ENCODE peak calls at places on chromosomes 16 and 17, in four cellular contexts. V is Peyer's patch, G is ovary, N is IMR-90. M is an unnamed sample.

GRCh38 chr17:58238147-58238634 is at the start of gene LPO:
- DNase-seq in V (no peak), N (no peak), G (no peak), M (no peak)

GRCh38 chr16:75733305-75734141 is 7.2 kb upstream of the CPHXL start:
- DNase-seq in V (no peak), N (peak), G (peak), M (peak)

GRCh38 chr17:41511130-41511529 is 5.7 kb upstream of the KRT13 start:
- DNase-seq in V (no peak), G (no peak), N (no peak), M (no peak)

GRCh38 chr16:80604600-80605355 is 64.0 kb downstream of the DYNLRB2 start:
- DNase-seq in N (no peak), G (no peak), V (no peak), M (no peak)

GRCh38 chr17:72266099-72266852 is 145.5 kb downstream of the SOX9 start:
- DNase-seq in V (no peak), N (no peak), G (no peak), M (no peak)

GRCh38 chr16:58022601-58023371 is 2.8 kb upstream of the MMP15 start:
- DNase-seq in N (peak), G (peak), V (no peak), M (peak)

GRCh38 chr16:54411555-54411954 is 125.0 kb upstream of the IRX3 start:
- DNase-seq in G (no peak), V (no peak), N (no peak), M (peak)

GRCh38 chr17:1412185-1413110 is 12.4 kb upstream of the YWHAE start:
- DNase-seq in N (no peak), G (no peak), V (no peak), M (peak)

GRCh38 chr16:54930034-54930938 is at the start of gene IRX5:
- DNase-seq in G (peak), V (peak), N (peak), M (peak)

GRCh38 chr16:20114356-20114755 is 40.7 kb upstream of the GPR139 start:
- DNase-seq in G (no peak), N (no peak), V (no peak), M (no peak)

GRCh38 chr17:41619162-41619933 is 5.0 kb downstream of the KRT17 start:
- DNase-seq in V (no peak), N (no peak), G (no peak), M (no peak)

GRCh38 chr16:22262460-22262859 is 34.7 kb upstream of the POLR3E start:
- DNase-seq in N (peak), G (no peak), V (no peak), M (no peak)

GRCh38 chr16:12600536-12601256 is 203.0 kb downstream of the CPPED1 start:
- DNase-seq in N (no peak), G (no peak), V (no peak), M (no peak)

GRCh38 chr16:29653436-29653835 is 9.6 kb upstream of the SPN start:
- DNase-seq in V (peak), G (no peak), N (no peak), M (no peak)

GRCh38 chr17:15392326-15392739 is 50.9 kb upstream of the TEKT3 start:
- DNase-seq in N (peak), V (no peak), G (no peak), M (no peak)

GRCh38 chr17:2954898-2955445 is 108.4 kb downstream of the OR1D5 start:
- DNase-seq in N (peak), V (no peak), G (no peak), M (no peak)

GRCh38 chr17:36686123-36686669 is 84.8 kb downstream of the MRM1 start:
- DNase-seq in N (no peak), V (no peak), G (no peak), M (no peak)

GRCh38 chr17:75151893-75152292 is 2.4 kb downstream of the JPT1 start:
- DNase-seq in G (no peak), V (peak), N (peak), M (no peak)

GRCh38 chr17:74453665-74454196 is 12.7 kb upstream of the CD300A start:
- DNase-seq in N (no peak), V (peak), G (no peak), M (no peak)

GRCh38 chr16:21997693-21998480 is 3.0 kb downstream of the PDZD9 start:
- DNase-seq in V (no peak), N (no peak), G (no peak), M (no peak)

GRCh38 chr17:30920282-30920681 is 1.5 kb upstream of the ADAP2 start:
- DNase-seq in V (no peak), G (no peak), N (peak), M (no peak)
- TF ChIP-seq CTCF in V (no peak), G (no peak), N (no peak), M (no peak)

GRCh38 chr16:426115-426905 is 861 bp downstream of the RAB11FIP3 start:
- DNase-seq in V (no peak), G (no peak), N (no peak), M (peak)

GRCh38 chr16:427295-427694 is 1.8 kb downstream of the RAB11FIP3 start:
- DNase-seq in G (no peak), V (no peak), N (no peak), M (no peak)

GRCh38 chr16:425740-426114 is 278 bp downstream of the RAB11FIP3 start:
- DNase-seq in N (no peak), G (no peak), V (no peak), M (no peak)

GRCh38 chr16:426906-427249 is 1.4 kb downstream of the RAB11FIP3 start:
- DNase-seq in N (no peak), G (no peak), V (no peak), M (no peak)

DNA sequence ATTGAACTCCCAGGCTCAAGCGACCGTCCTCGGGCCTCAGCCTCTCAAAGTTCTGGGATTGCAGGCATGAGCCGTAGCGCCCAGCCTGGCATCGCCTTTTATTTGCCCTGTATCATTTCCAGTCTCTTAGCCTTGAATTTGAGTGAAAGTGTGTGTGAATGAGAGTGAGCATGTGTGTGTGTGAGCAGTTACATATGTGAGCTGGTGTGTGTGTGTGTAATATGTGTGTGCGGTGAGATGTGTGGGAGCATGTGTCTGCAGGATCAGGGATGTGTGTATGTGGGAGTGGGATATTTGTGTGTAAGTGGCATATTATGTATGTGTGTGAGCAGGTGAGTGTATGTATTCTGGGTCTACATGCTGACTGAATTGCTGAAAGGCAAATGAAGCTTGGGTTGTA is 5.5 kb downstream of the RAB11FIP3 start:
- DNase-seq in G (no peak), N (no peak), V (no peak), M (no peak)
- TF ChIP-seq POLR2A in G (no peak), N (no peak), V (no peak), M (no peak)

GRCh38 chr17:43995150-43995471 is 9.3 kb upstream of the NAGS start:
- DNase-seq in N (no peak), V (no peak), G (no peak), M (no peak)
- TF ChIP-seq CTCF in N (no peak), V (no peak), G (no peak), M (no peak)

DNA sequence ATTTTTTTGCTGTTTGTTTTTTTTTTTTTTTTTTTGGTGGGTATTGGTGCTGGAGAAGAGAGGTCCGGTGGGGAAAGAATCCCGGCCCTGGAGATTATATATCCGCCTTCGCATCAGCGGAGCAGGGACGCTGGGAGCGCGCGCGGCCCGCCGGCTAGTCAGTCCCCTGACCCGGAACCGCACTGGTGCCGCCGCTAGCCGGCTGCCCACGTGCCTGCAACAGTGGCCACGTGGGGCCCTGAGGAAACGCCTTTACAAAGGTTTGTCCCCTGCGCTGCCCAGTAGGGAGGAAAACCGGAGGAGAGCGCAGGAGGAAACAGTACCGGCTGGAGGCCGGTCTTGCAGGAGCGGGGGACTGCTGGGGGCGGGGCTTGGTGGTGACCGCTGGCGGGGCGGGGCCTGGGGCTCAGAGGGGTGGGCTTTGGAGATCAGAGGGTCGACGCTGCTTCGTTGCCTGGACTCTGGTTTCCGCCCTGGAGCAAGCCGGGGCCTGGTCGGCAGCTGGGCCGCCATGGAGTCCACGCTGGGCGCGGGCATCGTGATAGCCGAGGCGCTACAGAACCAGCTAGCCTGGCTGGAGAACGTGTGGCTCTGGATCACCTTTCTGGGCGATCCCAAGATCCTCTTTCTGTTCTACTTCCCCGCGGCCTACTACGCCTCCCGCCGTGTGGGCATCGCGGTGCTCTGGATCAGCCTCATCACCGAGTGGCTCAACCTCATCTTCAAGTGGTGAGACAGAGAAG is at the start of gene G6PC3:
- DNase-seq in V (peak), N (peak), G (peak), M (peak)
- TF ChIP-seq POLR2A in V (peak), N (peak), G (peak), M (no peak)

GRCh38 chr17:83175551-83176271 is 96.3 kb downstream of the METRNL start:
- DNase-seq in V (peak), N (no peak), G (no peak), M (no peak)

GRCh38 chr17:83173180-83173996 is 94.0 kb downstream of the METRNL start:
- DNase-seq in V (no peak), N (no peak), G (peak), M (no peak)

GRCh38 chr17:83176272-83176955 is 97.0 kb downstream of the METRNL start:
- DNase-seq in G (no peak), V (peak), N (no peak), M (no peak)

GRCh38 chr17:83173997-83174858 is 94.8 kb downstream of the METRNL start:
- DNase-seq in G (peak), N (peak), V (peak), M (no peak)

DNA sequence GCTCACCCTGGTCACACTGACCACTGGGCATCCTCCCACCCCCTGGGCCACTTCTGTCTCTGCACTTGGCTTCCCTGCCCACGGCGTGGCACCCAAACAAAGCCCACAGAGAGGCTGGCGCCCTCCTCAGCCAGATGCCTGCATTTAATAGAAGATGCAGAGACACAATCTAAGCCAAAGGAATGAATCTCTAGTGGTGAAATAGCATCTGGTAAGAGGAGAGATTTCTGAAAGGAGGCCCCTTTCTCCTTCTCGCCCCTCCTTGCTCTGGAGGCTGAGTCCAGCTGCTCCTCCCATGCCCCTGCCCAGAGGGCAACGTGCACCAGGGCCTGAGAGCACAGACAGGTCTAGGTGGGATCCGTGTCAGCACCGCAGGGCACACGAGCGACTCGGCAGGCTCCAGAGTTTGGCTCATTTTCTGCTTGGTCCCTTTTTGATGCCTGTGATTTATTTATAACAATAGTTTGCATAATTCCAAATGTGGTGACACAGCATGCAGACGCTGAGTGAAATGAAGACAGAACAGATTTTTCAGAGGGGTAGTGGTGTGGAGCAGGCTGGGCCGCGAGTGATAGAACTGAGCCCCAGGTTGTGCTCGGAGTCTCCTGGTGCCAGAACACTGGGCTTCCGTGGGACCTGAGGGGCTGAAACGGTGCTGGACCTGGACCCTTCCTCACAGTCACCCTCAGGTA is 95.6 kb downstream of the METRNL start:
- DNase-seq in V (peak), G (no peak), N (no peak), M (no peak)
- TF ChIP-seq CTCF in V (no peak), G (no peak), N (no peak), M (no peak)